ENCODE peak calls at places on chromosomes 13 and 19, in eight cellular contexts. A is left cardiac atrium; B is left lung; E is glutamatergic neuron; X is NCI-H2081; I is activated T-helper 1 cell treated with anti-CD3 and anti-CD28 coated beads, Interleukin-12 subunit alpha, Interleukin-12 subunit beta, Interleukin-2, Interleukin-4 antibody, amounts not matched to agents 30 ng/mL and 10 ng/mL and 1 ng/mL, durations not matched to agents 14 hours and 24 hours and 36 hours; F is immature natural killer cell; V is choroid plexus epithelial cell. P is an unnamed sample.

GRCh38 chr13:99895428-99895998 is 76.1 kb downstream of the ZIC5 start:
- DNase-seq in A (no peak), B (no peak), E (no peak), X (no peak), I (no peak), F (peak; percentile 12), V (no peak), P (no peak)

GRCh38 chr19:11465605-11466004 is 15.2 kb downstream of the ELAVL3 start:
- DNase-seq in A (no peak), B (no peak), E (peak; percentile 83), X (no peak), I (no peak), F (no peak), V (no peak), P (no peak)

GRCh38 chr19:43639507-43640423 is at the start of gene CADM4:
- DNase-seq in A (no peak), B (peak; percentile 81), E (peak; percentile 62), X (peak; percentile 23), I (peak; percentile 30), F (peak; percentile 44), V (no peak), P (no peak)

GRCh38 chr19:31263317-31263716 is 85.9 kb downstream of the TSHZ3 start:
- DNase-seq in A (no peak), B (no peak), E (no peak), X (no peak), I (no peak), F (no peak), V (no peak), P (no peak)

GRCh38 chr19:3007975-3008374 is 21.1 kb downstream of the TLE2 start:
- DNase-seq in A (no peak), B (no peak), E (no peak), X (no peak), I (no peak), F (no peak), V (no peak), P (no peak)

GRCh38 chr13:41905600-41906254 is 55.2 kb downstream of the VWA8 start:
- DNase-seq in A (no peak), B (no peak), E (no peak), X (no peak), I (no peak), F (peak; percentile 2), V (peak; percentile 73), P (peak; percentile 4)

GRCh38 chr13:77377016-77377415 is 50.1 kb upstream of the MYCBP2 start:
- DNase-seq in A (no peak), B (no peak), E (no peak), X (no peak), I (no peak), F (no peak), V (no peak), P (peak; percentile 34)

GRCh38 chr19:18329035-18329376 is 6.1 kb upstream of the LSM4 start:
- DNase-seq in A (no peak), B (no peak), E (no peak), X (no peak), I (no peak), F (no peak), V (no peak), P (no peak)

GRCh38 chr19:48102870-48103751 is 7.5 kb downstream of the PLA2G4C start:
- DNase-seq in A (no peak), B (no peak), E (peak; percentile 33), X (peak; percentile 3), I (peak; percentile 16), F (peak; percentile 20), V (peak; percentile 66), P (no peak)

GRCh38 chr19:6343462-6343861 is 10.1 kb upstream of the ACER1 start:
- DNase-seq in A (no peak), B (peak; percentile 2), E (no peak), X (no peak), I (no peak), F (no peak), V (no peak), P (no peak)

GRCh38 chr13:104816716-104817115 is 1718.7 kb downstream of the EFNB2 start:
- DNase-seq in A (no peak), B (no peak), E (no peak), X (no peak), I (no peak), F (no peak), V (no peak), P (no peak)

GRCh38 chr13:31588923-31589322 is 150.4 kb upstream of the RXFP2 start:
- DNase-seq in A (no peak), B (no peak), E (no peak), X (no peak), I (no peak), F (no peak), V (no peak), P (no peak)

GRCh38 chr13:85314686-85315085 is 484.5 kb downstream of the SLITRK6 start:
- DNase-seq in A (no peak), B (no peak), E (no peak), X (no peak), I (no peak), F (no peak), V (no peak), P (no peak)

GRCh38 chr19:2328401-2329161 is at the start of the genes LSM7 and SPPL2B:
- DNase-seq in A (peak; percentile 91), B (peak; percentile 97), E (peak; percentile 92), X (peak; percentile 87), I (peak; percentile 91), F (peak; percentile 91), V (peak; percentile 88), P (peak; percentile 46)